ENCODE peak calls at places on chromosome 22, in six cellular contexts. Z, J, K, W, U and L are unnamed samples.

GRCh38 chr22:37459211-37459610 is 27.0 kb downstream of the MFNG start:
- DNase-seq in U (no peak), K (no peak), J (peak), W (peak), Z (no peak), L (no peak)

GRCh38 chr22:39003165-39003638 is 10.9 kb upstream of the APOBEC3C start:
- DNase-seq in Z (peak), U (peak), W (peak), K (peak), J (peak), L (peak)

GRCh38 chr22:46131151-46131587 is 19.2 kb upstream of the PPARA start:
- DNase-seq in Z (no peak), K (no peak), W (no peak), U (no peak), J (no peak), L (no peak)

GRCh38 chr22:37167176-37167980 is 17.7 kb upstream of the IL2RB start:
- DNase-seq in W (no peak), K (no peak), Z (no peak), J (peak), U (no peak), L (no peak)

GRCh38 chr22:35971418-35972119 is 57.1 kb downstream of the RBFOX2 start:
- DNase-seq in Z (no peak), K (no peak), U (peak), W (peak), J (no peak), L (peak)

GRCh38 chr22:50200333-50201190 is at the start of gene SELENOO:
- DNase-seq in K (peak), W (peak), Z (peak), J (peak), U (peak), L (peak)

GRCh38 chr22:44926491-44927415 is 83.1 kb downstream of the PHF21B start:
- DNase-seq in J (no peak), K (no peak), U (no peak), W (no peak), Z (no peak), L (no peak)

GRCh38 chr22:20437253-20438065 is at the start of gene SCARF2:
- DNase-seq in U (peak), Z (no peak), K (no peak), J (peak), W (peak), L (peak)

GRCh38 chr22:31241200-31241599 is 29.1 kb downstream of the LIMK2 start:
- DNase-seq in K (peak), W (no peak), Z (no peak), U (peak), J (no peak), L (peak)

GRCh38 chr22:47592791-47593190 is 830.3 kb downstream of the TBC1D22A start:
- DNase-seq in W (no peak), K (no peak), J (no peak), U (no peak), Z (no peak), L (no peak)

GRCh38 chr22:44932493-44932892 is 77.3 kb downstream of the PHF21B start:
- DNase-seq in W (no peak), Z (no peak), U (no peak), K (no peak), J (no peak), L (no peak)

GRCh38 chr22:20551805-20552449 is 44.5 kb downstream of the MED15 start:
- DNase-seq in Z (no peak), U (no peak), W (peak), J (peak), K (no peak), L (peak)

GRCh38 chr22:32413715-32414114 is 1.7 kb upstream of the RTCB start:
- DNase-seq in W (peak), U (peak), K (no peak), J (no peak), Z (peak), L (peak)

GRCh38 chr22:28750471-28750881 is 8.6 kb downstream of the HSCB start:
- DNase-seq in J (no peak), W (peak), U (peak), Z (no peak), K (no peak), L (peak)

GRCh38 chr22:46421272-46421671 is 85.8 kb downstream of the TRMU start:
- DNase-seq in K (no peak), U (no peak), Z (no peak), W (no peak), J (no peak), L (no peak)

GRCh38 chr22:48734359-48734758 is 1093.3 kb downstream of the BRD1 start:
- DNase-seq in U (no peak), Z (no peak), J (no peak), W (no peak), K (no peak), L (no peak)